ENCODE peak calls at places on chromosomes 6 and 20, in ten cellular contexts. One of them, this sample, is unnamed. For H3K9me3, the result is how much of the 10 kb centered on the place peaks cover.

GRCh38 chr6:16006681-16007080 is 122.2 kb upstream of the MYLIP start:
- DNase-seq in SJSA1: no peak
- DNase-seq in adrenal gland: no peak
- DNase-seq in IMR-90: no peak
- DNase-seq in naive thymus-derived CD4-positive, alpha-beta T cell: no peak
- DNase-seq in spleen: no peak
- DNase-seq in PC-9: no peak
- DNase-seq in astrocyte: no peak
- DNase-seq in SK-N-SH: no peak
- DNase-seq in AG04450: no peak
- DNase-seq in this sample: no peak

GRCh38 chr6:159692303-159693127 is 526 bp downstream of the SOD2 start:
- DNase-seq in SJSA1: peak
- DNase-seq in adrenal gland: peak
- DNase-seq in IMR-90: peak
- DNase-seq in naive thymus-derived CD4-positive, alpha-beta T cell: peak
- DNase-seq in spleen: peak
- DNase-seq in PC-9: peak
- DNase-seq in astrocyte: peak
- DNase-seq in SK-N-SH: peak
- DNase-seq in AG04450: no peak
- DNase-seq in this sample: peak

GRCh38 chr20:24097051-24097450 is 108.5 kb upstream of the GGTLC1 start:
- DNase-seq in SJSA1: no peak
- DNase-seq in adrenal gland: no peak
- DNase-seq in IMR-90: no peak
- DNase-seq in naive thymus-derived CD4-positive, alpha-beta T cell: no peak
- DNase-seq in spleen: no peak
- DNase-seq in PC-9: no peak
- DNase-seq in astrocyte: no peak
- DNase-seq in SK-N-SH: no peak
- DNase-seq in AG04450: no peak
- DNase-seq in this sample: no peak

GRCh38 chr6:82144852-82145332 is 102.7 kb downstream of the IBTK start:
- DNase-seq in SJSA1: peak
- DNase-seq in adrenal gland: peak
- DNase-seq in IMR-90: peak
- DNase-seq in naive thymus-derived CD4-positive, alpha-beta T cell: no peak
- DNase-seq in spleen: no peak
- DNase-seq in PC-9: peak
- DNase-seq in astrocyte: peak
- DNase-seq in SK-N-SH: peak
- DNase-seq in AG04450: peak
- DNase-seq in this sample: peak

GRCh38 chr6:154457881-154458284 is 52.6 kb downstream of the CNKSR3 start:
- DNase-seq in SJSA1: no peak
- DNase-seq in adrenal gland: no peak
- DNase-seq in IMR-90: no peak
- DNase-seq in naive thymus-derived CD4-positive, alpha-beta T cell: no peak
- DNase-seq in spleen: no peak
- DNase-seq in PC-9: no peak
- DNase-seq in astrocyte: no peak
- DNase-seq in SK-N-SH: no peak
- DNase-seq in AG04450: no peak
- DNase-seq in this sample: peak

GRCh38 chr6:149750136-149750609 is 632 bp downstream of the PCMT1 start:
- DNase-seq in SJSA1: peak
- DNase-seq in adrenal gland: peak
- DNase-seq in IMR-90: peak
- DNase-seq in naive thymus-derived CD4-positive, alpha-beta T cell: peak
- DNase-seq in spleen: no peak
- DNase-seq in PC-9: peak
- DNase-seq in astrocyte: peak
- DNase-seq in SK-N-SH: peak
- DNase-seq in AG04450: no peak
- DNase-seq in this sample: peak

GRCh38 chr6:43948527-43949450 is 178.5 kb downstream of the MRPL14 start:
- DNase-seq in SJSA1: peak
- DNase-seq in adrenal gland: no peak
- DNase-seq in IMR-90: peak
- DNase-seq in naive thymus-derived CD4-positive, alpha-beta T cell: no peak
- DNase-seq in spleen: no peak
- DNase-seq in PC-9: no peak
- DNase-seq in astrocyte: peak
- DNase-seq in SK-N-SH: no peak
- DNase-seq in AG04450: peak
- DNase-seq in this sample: peak

GRCh38 chr20:63738687-63739128 is 868 bp upstream of the SLC2A4RG start:
- DNase-seq in SJSA1: no peak
- DNase-seq in adrenal gland: peak
- DNase-seq in IMR-90: no peak
- DNase-seq in naive thymus-derived CD4-positive, alpha-beta T cell: no peak
- DNase-seq in spleen: peak
- DNase-seq in PC-9: no peak
- DNase-seq in astrocyte: no peak
- DNase-seq in SK-N-SH: peak
- DNase-seq in AG04450: no peak
- DNase-seq in this sample: peak

GRCh38 chr6:79510707-79511106 is 26.5 kb downstream of the LCA5 start:
- DNase-seq in SJSA1: no peak
- DNase-seq in adrenal gland: no peak
- DNase-seq in IMR-90: no peak
- DNase-seq in naive thymus-derived CD4-positive, alpha-beta T cell: no peak
- DNase-seq in spleen: no peak
- DNase-seq in PC-9: no peak
- DNase-seq in astrocyte: no peak
- DNase-seq in SK-N-SH: no peak
- DNase-seq in AG04450: no peak
- DNase-seq in this sample: no peak

GRCh38 chr6:125393449-125393858 is 91.7 kb upstream of the HDDC2 start:
- DNase-seq in SJSA1: no peak
- DNase-seq in adrenal gland: no peak
- DNase-seq in IMR-90: no peak
- DNase-seq in naive thymus-derived CD4-positive, alpha-beta T cell: no peak
- DNase-seq in spleen: no peak
- DNase-seq in PC-9: no peak
- DNase-seq in astrocyte: no peak
- DNase-seq in SK-N-SH: no peak
- DNase-seq in AG04450: no peak
- DNase-seq in this sample: peak

GRCh38 chr6:29632789-29633531 is at the start of gene GABBR1:
- DNase-seq in SJSA1: peak
- DNase-seq in adrenal gland: peak
- DNase-seq in IMR-90: peak
- DNase-seq in naive thymus-derived CD4-positive, alpha-beta T cell: peak
- DNase-seq in spleen: peak
- DNase-seq in PC-9: peak
- DNase-seq in astrocyte: peak
- DNase-seq in SK-N-SH: peak
- DNase-seq in AG04450: peak
- DNase-seq in this sample: peak

GRCh38 chr6:54655162-54655561 is 191.4 kb upstream of the FAM83B start:
- DNase-seq in SJSA1: no peak
- DNase-seq in adrenal gland: no peak
- DNase-seq in IMR-90: no peak
- DNase-seq in naive thymus-derived CD4-positive, alpha-beta T cell: no peak
- DNase-seq in spleen: no peak
- DNase-seq in PC-9: no peak
- DNase-seq in astrocyte: no peak
- DNase-seq in SK-N-SH: no peak
- DNase-seq in AG04450: no peak
- DNase-seq in this sample: no peak

GRCh38 chr6:137240168-137240567 is 21.0 kb upstream of the IFNGR1 start:
- DNase-seq in SJSA1: no peak
- DNase-seq in adrenal gland: no peak
- DNase-seq in IMR-90: peak
- DNase-seq in naive thymus-derived CD4-positive, alpha-beta T cell: no peak
- DNase-seq in spleen: peak
- DNase-seq in PC-9: no peak
- DNase-seq in astrocyte: peak
- DNase-seq in SK-N-SH: no peak
- DNase-seq in AG04450: peak
- DNase-seq in this sample: no peak

GRCh38 chr6:71228461-71229041 is 60.1 kb upstream of the OGFRL1 start:
- DNase-seq in SJSA1: no peak
- DNase-seq in adrenal gland: no peak
- DNase-seq in IMR-90: peak
- DNase-seq in naive thymus-derived CD4-positive, alpha-beta T cell: no peak
- DNase-seq in spleen: no peak
- DNase-seq in PC-9: no peak
- DNase-seq in astrocyte: peak
- DNase-seq in SK-N-SH: no peak
- DNase-seq in AG04450: peak
- DNase-seq in this sample: peak

GRCh38 chr20:30812739-30813411 is 444.6 kb upstream of the DEFB115 start:
- DNase-seq in SJSA1: no peak
- DNase-seq in adrenal gland: no peak
- DNase-seq in IMR-90: no peak
- DNase-seq in naive thymus-derived CD4-positive, alpha-beta T cell: no peak
- DNase-seq in spleen: peak
- DNase-seq in PC-9: no peak
- DNase-seq in astrocyte: no peak
- DNase-seq in SK-N-SH: peak
- DNase-seq in AG04450: no peak
- DNase-seq in this sample: no peak
- H3K9me3 ChIP-seq in SJSA1: under half
- H3K9me3 ChIP-seq in adrenal gland: under half
- H3K9me3 ChIP-seq in IMR-90: under half
- H3K9me3 ChIP-seq in naive thymus-derived CD4-positive, alpha-beta T cell: under half
- H3K9me3 ChIP-seq in spleen: half or more
- H3K9me3 ChIP-seq in PC-9: under half
- H3K9me3 ChIP-seq in astrocyte: under half
- H3K9me3 ChIP-seq in SK-N-SH: under half
- H3K9me3 ChIP-seq in AG04450: under half
- H3K9me3 ChIP-seq in this sample: under half

DNA sequence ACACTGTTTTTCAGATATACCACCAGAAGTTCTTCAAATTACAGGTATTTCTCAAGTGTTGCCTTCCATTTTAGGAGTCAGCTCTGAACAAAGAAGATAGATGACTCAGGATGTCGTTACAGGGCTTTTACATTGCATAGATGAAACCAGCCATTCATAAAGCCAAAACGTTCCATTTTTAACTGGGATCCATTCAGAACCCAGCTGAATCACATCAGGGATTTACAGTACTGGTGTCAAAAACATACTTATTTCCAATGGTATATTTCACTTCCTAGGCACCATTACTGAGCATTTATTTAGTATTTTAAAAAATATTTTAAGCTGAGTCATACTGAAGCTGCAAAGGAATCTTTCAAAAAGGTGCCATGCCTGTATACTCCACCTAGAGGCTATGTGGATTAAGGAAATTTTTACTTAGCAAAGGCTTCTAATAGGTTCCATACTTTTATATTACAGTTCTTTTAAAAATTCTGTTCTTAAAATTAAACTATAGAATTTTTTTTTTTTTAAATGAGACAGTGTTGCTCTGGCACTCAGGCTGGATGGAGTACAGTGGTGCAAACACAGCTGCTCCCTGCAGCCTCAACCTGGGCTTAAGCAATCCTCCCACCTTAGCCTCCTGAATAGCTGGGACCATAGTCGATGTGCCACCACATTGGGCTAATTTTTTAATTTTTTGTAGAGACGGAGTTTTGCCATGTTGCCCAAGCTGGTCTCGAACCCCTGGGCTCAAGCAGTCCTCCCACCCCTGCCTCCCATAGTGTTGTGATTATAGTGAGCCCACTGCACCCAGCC is 2.6 kb downstream of the ASF1A start:
- DNase-seq in SJSA1: no peak
- DNase-seq in adrenal gland: no peak
- DNase-seq in IMR-90: peak
- DNase-seq in naive thymus-derived CD4-positive, alpha-beta T cell: no peak
- DNase-seq in spleen: no peak
- DNase-seq in PC-9: peak
- DNase-seq in astrocyte: peak
- DNase-seq in SK-N-SH: peak
- DNase-seq in AG04450: no peak
- DNase-seq in this sample: no peak
- H3K4me3 ChIP-seq in SJSA1: peak
- H3K4me3 ChIP-seq in adrenal gland: no peak
- H3K4me3 ChIP-seq in IMR-90: no peak
- H3K4me3 ChIP-seq in naive thymus-derived CD4-positive, alpha-beta T cell: peak
- H3K4me3 ChIP-seq in spleen: no peak
- H3K4me3 ChIP-seq in PC-9: peak
- H3K4me3 ChIP-seq in astrocyte: peak
- H3K4me3 ChIP-seq in SK-N-SH: peak
- H3K4me3 ChIP-seq in AG04450: no peak
- H3K4me3 ChIP-seq in this sample: peak

GRCh38 chr20:30985386-30985785 is 272.1 kb upstream of the DEFB115 start:
- DNase-seq in SJSA1: no peak
- DNase-seq in adrenal gland: no peak
- DNase-seq in IMR-90: no peak
- DNase-seq in naive thymus-derived CD4-positive, alpha-beta T cell: no peak
- DNase-seq in spleen: peak
- DNase-seq in PC-9: peak
- DNase-seq in astrocyte: no peak
- DNase-seq in SK-N-SH: no peak
- DNase-seq in AG04450: no peak
- DNase-seq in this sample: no peak
- H3K27ac ChIP-seq in SJSA1: no peak
- H3K27ac ChIP-seq in adrenal gland: no peak
- H3K27ac ChIP-seq in IMR-90: no peak
- H3K27ac ChIP-seq in naive thymus-derived CD4-positive, alpha-beta T cell: no peak
- H3K27ac ChIP-seq in spleen: no peak
- H3K27ac ChIP-seq in PC-9: no peak
- H3K27ac ChIP-seq in astrocyte: no peak
- H3K27ac ChIP-seq in SK-N-SH: no peak
- H3K27ac ChIP-seq in AG04450: no peak
- H3K27ac ChIP-seq in this sample: no peak

GRCh38 chr6:64258302-64258701 is 622.7 kb downstream of the PHF3 start:
- DNase-seq in SJSA1: no peak
- DNase-seq in adrenal gland: no peak
- DNase-seq in IMR-90: no peak
- DNase-seq in naive thymus-derived CD4-positive, alpha-beta T cell: no peak
- DNase-seq in spleen: no peak
- DNase-seq in PC-9: no peak
- DNase-seq in astrocyte: no peak
- DNase-seq in SK-N-SH: no peak
- DNase-seq in AG04450: no peak
- DNase-seq in this sample: no peak

GRCh38 chr6:64258752-64259151 is 623.1 kb downstream of the PHF3 start:
- DNase-seq in SJSA1: no peak
- DNase-seq in adrenal gland: no peak
- DNase-seq in IMR-90: no peak
- DNase-seq in naive thymus-derived CD4-positive, alpha-beta T cell: no peak
- DNase-seq in spleen: no peak
- DNase-seq in PC-9: no peak
- DNase-seq in astrocyte: no peak
- DNase-seq in SK-N-SH: no peak
- DNase-seq in AG04450: no peak
- DNase-seq in this sample: no peak

GRCh38 chr6:64259372-64259771 is 623.8 kb downstream of the PHF3 start:
- DNase-seq in SJSA1: no peak
- DNase-seq in adrenal gland: no peak
- DNase-seq in IMR-90: no peak
- DNase-seq in naive thymus-derived CD4-positive, alpha-beta T cell: no peak
- DNase-seq in spleen: no peak
- DNase-seq in PC-9: no peak
- DNase-seq in astrocyte: no peak
- DNase-seq in SK-N-SH: no peak
- DNase-seq in AG04450: no peak
- DNase-seq in this sample: no peak

GRCh38 chr6:64256483-64256882 is 620.9 kb downstream of the PHF3 start:
- DNase-seq in SJSA1: no peak
- DNase-seq in adrenal gland: no peak
- DNase-seq in IMR-90: no peak
- DNase-seq in naive thymus-derived CD4-positive, alpha-beta T cell: no peak
- DNase-seq in spleen: no peak
- DNase-seq in PC-9: no peak
- DNase-seq in astrocyte: no peak
- DNase-seq in SK-N-SH: no peak
- DNase-seq in AG04450: no peak
- DNase-seq in this sample: no peak

GRCh38 chr6:64257586-64257985 is 622.0 kb downstream of the PHF3 start:
- DNase-seq in SJSA1: no peak
- DNase-seq in adrenal gland: no peak
- DNase-seq in IMR-90: no peak
- DNase-seq in naive thymus-derived CD4-positive, alpha-beta T cell: no peak
- DNase-seq in spleen: no peak
- DNase-seq in PC-9: no peak
- DNase-seq in astrocyte: no peak
- DNase-seq in SK-N-SH: no peak
- DNase-seq in AG04450: no peak
- DNase-seq in this sample: no peak
- H3K9me3 ChIP-seq in SJSA1: under half
- H3K9me3 ChIP-seq in adrenal gland: under half
- H3K9me3 ChIP-seq in IMR-90: under half
- H3K9me3 ChIP-seq in naive thymus-derived CD4-positive, alpha-beta T cell: under half
- H3K9me3 ChIP-seq in spleen: under half
- H3K9me3 ChIP-seq in PC-9: under half
- H3K9me3 ChIP-seq in astrocyte: under half
- H3K9me3 ChIP-seq in SK-N-SH: under half
- H3K9me3 ChIP-seq in AG04450: under half
- H3K9me3 ChIP-seq in this sample: under half

This sample was measured in SJCRH30.